ENCODE peak calls at places on chromosomes 3 and 15, in five cellular contexts. N is stimulated activated CD8-positive, alpha-beta memory T cell treated with anti-CD3 and anti-CD28 coated beads, Interleukin-15, amount 100 ng/mL, for 24 hours; L is RWPE1; V is D341Med; D is endothelial cell of umbilical vein. G is an unnamed sample.
A peak's percentile ranks its signal among the peaks of the same experiment; 100 is the strongest.

GRCh38 chr15:40630313-40630712 is 36.3 kb downstream of the KNL1 start:
- DNase-seq in N (no peak), L (no peak), V (no peak), D (no peak), G (no peak)

GRCh38 chr15:59379524-59379923 is 6.9 kb upstream of the MYO1E start:
- DNase-seq in N (no peak), L (no peak), V (no peak), D (no peak), G (no peak)

GRCh38 chr3:65080432-65080831 is 392.6 kb upstream of the ADAMTS9 start:
- DNase-seq in N (no peak), L (no peak), V (peak; percentile 51), D (peak; percentile 16), G (no peak)

GRCh38 chr3:35857004-35857403 is 217.7 kb downstream of the ARPP21 start:
- DNase-seq in N (no peak), L (no peak), V (no peak), D (no peak), G (no peak)

GRCh38 chr3:42505203-42505848 is 2.9 kb downstream of the VIPR1 start:
- DNase-seq in N (no peak), L (no peak), V (no peak), D (no peak), G (no peak)

GRCh38 chr3:127652246-127652995 is 20.3 kb upstream of the ABTB1 start:
- DNase-seq in N (no peak), L (peak; percentile 62), V (peak; percentile 82), D (peak; percentile 57), G (no peak)

GRCh38 chr3:169060037-169060436 is 603.5 kb downstream of the MECOM start:
- DNase-seq in N (no peak), L (no peak), V (no peak), D (no peak), G (no peak)

GRCh38 chr15:64373360-64373759 is 7.9 kb downstream of the PCLAF start:
- DNase-seq in N (no peak), L (no peak), V (no peak), D (no peak), G (no peak)

GRCh38 chr15:25525741-25526140 is 86.9 kb upstream of the UBE3A start:
- DNase-seq in N (no peak), L (no peak), V (no peak), D (no peak), G (no peak)